ENCODE peak calls at places on chromosomes 12 and 14, in six cellular contexts. One of them, this sample, is unnamed.

GRCh38 chr12:121223283-121223946 is 13.5 kb downstream of the P2RX4 start:
- DNase-seq in right lobe of liver: no peak
- DNase-seq in AG10803: no peak
- DNase-seq in cardiac fibroblast: peak
- DNase-seq in lower lobe of right lung: no peak
- DNase-seq in astrocyte of the cerebellum: no peak
- DNase-seq in this sample: peak

GRCh38 chr12:58967551-58967950 is 47.2 kb upstream of the LRIG3 start:
- DNase-seq in right lobe of liver: no peak
- DNase-seq in AG10803: peak
- DNase-seq in cardiac fibroblast: peak
- DNase-seq in lower lobe of right lung: no peak
- DNase-seq in astrocyte of the cerebellum: no peak
- DNase-seq in this sample: no peak

GRCh38 chr14:64645220-64645891 is 58.9 kb upstream of the PLEKHG3 start:
- DNase-seq in right lobe of liver: no peak
- DNase-seq in AG10803: peak
- DNase-seq in cardiac fibroblast: peak
- DNase-seq in lower lobe of right lung: no peak
- DNase-seq in astrocyte of the cerebellum: peak
- DNase-seq in this sample: no peak

GRCh38 chr14:76908834-76909233 is 82.6 kb downstream of the LRRC74A start:
- DNase-seq in right lobe of liver: no peak
- DNase-seq in AG10803: no peak
- DNase-seq in cardiac fibroblast: no peak
- DNase-seq in lower lobe of right lung: peak
- DNase-seq in astrocyte of the cerebellum: no peak
- DNase-seq in this sample: peak

GRCh38 chr12:91098942-91099341 is 12.4 kb downstream of the LUM start:
- DNase-seq in right lobe of liver: no peak
- DNase-seq in AG10803: peak
- DNase-seq in cardiac fibroblast: peak
- DNase-seq in lower lobe of right lung: no peak
- DNase-seq in astrocyte of the cerebellum: peak
- DNase-seq in this sample: no peak

GRCh38 chr14:103273145-103273846 is 60.7 kb upstream of the EIF5 start:
- DNase-seq in right lobe of liver: no peak
- DNase-seq in AG10803: no peak
- DNase-seq in cardiac fibroblast: no peak
- DNase-seq in lower lobe of right lung: no peak
- DNase-seq in astrocyte of the cerebellum: no peak
- DNase-seq in this sample: peak

GRCh38 chr12:1013618-1014489 is 22.8 kb downstream of the ERC1 start:
- DNase-seq in right lobe of liver: no peak
- DNase-seq in AG10803: peak
- DNase-seq in cardiac fibroblast: peak
- DNase-seq in lower lobe of right lung: no peak
- DNase-seq in astrocyte of the cerebellum: peak
- DNase-seq in this sample: no peak

GRCh38 chr14:21868442-21869046 is 194.9 kb upstream of the OR4E1 start:
- DNase-seq in right lobe of liver: peak
- DNase-seq in AG10803: peak
- DNase-seq in cardiac fibroblast: peak
- DNase-seq in lower lobe of right lung: no peak
- DNase-seq in astrocyte of the cerebellum: peak
- DNase-seq in this sample: peak

DNA sequence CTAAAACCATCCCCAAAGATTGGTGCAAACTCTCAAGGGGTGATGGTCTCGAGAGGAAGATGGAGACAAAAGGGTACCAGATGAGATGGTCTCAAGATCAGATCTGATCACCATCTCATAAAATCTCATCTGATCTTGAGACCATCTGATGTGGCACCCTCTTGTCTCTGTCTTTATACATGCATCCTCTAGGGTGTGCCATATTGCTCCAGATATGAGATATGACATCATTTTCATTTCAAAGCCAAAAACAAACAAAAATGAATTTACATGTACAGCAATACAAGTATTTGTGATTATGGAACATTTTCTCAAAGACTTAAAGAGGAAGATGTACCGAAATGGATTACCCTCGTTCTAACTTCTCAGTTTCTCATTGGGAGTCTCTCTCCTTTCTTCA is 787.2 kb downstream of the GALC start:
- DNase-seq in right lobe of liver: no peak
- DNase-seq in AG10803: no peak
- DNase-seq in cardiac fibroblast: no peak
- DNase-seq in lower lobe of right lung: no peak
- DNase-seq in astrocyte of the cerebellum: no peak
- DNase-seq in this sample: no peak
- TF ChIP-seq CTCF in right lobe of liver: no peak
- TF ChIP-seq CTCF in AG10803: no peak
- TF ChIP-seq CTCF in cardiac fibroblast: no peak
- TF ChIP-seq CTCF in lower lobe of right lung: no peak
- TF ChIP-seq CTCF in astrocyte of the cerebellum: no peak
- TF ChIP-seq CTCF in this sample: no peak

GRCh38 chr12:113604666-113605065 is 133.0 kb upstream of the LHX5 start:
- DNase-seq in right lobe of liver: no peak
- DNase-seq in AG10803: no peak
- DNase-seq in cardiac fibroblast: no peak
- DNase-seq in lower lobe of right lung: no peak
- DNase-seq in astrocyte of the cerebellum: no peak
- DNase-seq in this sample: no peak

GRCh38 chr12:113601656-113602263 is 130.1 kb upstream of the LHX5 start:
- DNase-seq in right lobe of liver: no peak
- DNase-seq in AG10803: no peak
- DNase-seq in cardiac fibroblast: no peak
- DNase-seq in lower lobe of right lung: no peak
- DNase-seq in astrocyte of the cerebellum: no peak
- DNase-seq in this sample: no peak

GRCh38 chr12:113594967-113595366 is 123.3 kb upstream of the LHX5 start:
- DNase-seq in right lobe of liver: no peak
- DNase-seq in AG10803: no peak
- DNase-seq in cardiac fibroblast: no peak
- DNase-seq in lower lobe of right lung: no peak
- DNase-seq in astrocyte of the cerebellum: no peak
- DNase-seq in this sample: no peak

GRCh38 chr12:113598815-113599406 is 127.2 kb upstream of the LHX5 start:
- DNase-seq in right lobe of liver: no peak
- DNase-seq in AG10803: no peak
- DNase-seq in cardiac fibroblast: no peak
- DNase-seq in lower lobe of right lung: no peak
- DNase-seq in astrocyte of the cerebellum: no peak
- DNase-seq in this sample: no peak
- TF ChIP-seq CTCF in right lobe of liver: no peak
- TF ChIP-seq CTCF in AG10803: no peak
- TF ChIP-seq CTCF in cardiac fibroblast: no peak
- TF ChIP-seq CTCF in lower lobe of right lung: no peak
- TF ChIP-seq CTCF in astrocyte of the cerebellum: no peak
- TF ChIP-seq CTCF in this sample: no peak

GRCh38 chr12:109277899-109278762 is 31.0 kb downstream of the FOXN4 start:
- DNase-seq in right lobe of liver: no peak
- DNase-seq in AG10803: peak
- DNase-seq in cardiac fibroblast: peak
- DNase-seq in lower lobe of right lung: no peak
- DNase-seq in astrocyte of the cerebellum: no peak
- DNase-seq in this sample: no peak
- TF ChIP-seq CTCF in right lobe of liver: no peak
- TF ChIP-seq CTCF in AG10803: no peak
- TF ChIP-seq CTCF in cardiac fibroblast: no peak
- TF ChIP-seq CTCF in lower lobe of right lung: no peak
- TF ChIP-seq CTCF in astrocyte of the cerebellum: no peak
- TF ChIP-seq CTCF in this sample: no peak

DNA sequence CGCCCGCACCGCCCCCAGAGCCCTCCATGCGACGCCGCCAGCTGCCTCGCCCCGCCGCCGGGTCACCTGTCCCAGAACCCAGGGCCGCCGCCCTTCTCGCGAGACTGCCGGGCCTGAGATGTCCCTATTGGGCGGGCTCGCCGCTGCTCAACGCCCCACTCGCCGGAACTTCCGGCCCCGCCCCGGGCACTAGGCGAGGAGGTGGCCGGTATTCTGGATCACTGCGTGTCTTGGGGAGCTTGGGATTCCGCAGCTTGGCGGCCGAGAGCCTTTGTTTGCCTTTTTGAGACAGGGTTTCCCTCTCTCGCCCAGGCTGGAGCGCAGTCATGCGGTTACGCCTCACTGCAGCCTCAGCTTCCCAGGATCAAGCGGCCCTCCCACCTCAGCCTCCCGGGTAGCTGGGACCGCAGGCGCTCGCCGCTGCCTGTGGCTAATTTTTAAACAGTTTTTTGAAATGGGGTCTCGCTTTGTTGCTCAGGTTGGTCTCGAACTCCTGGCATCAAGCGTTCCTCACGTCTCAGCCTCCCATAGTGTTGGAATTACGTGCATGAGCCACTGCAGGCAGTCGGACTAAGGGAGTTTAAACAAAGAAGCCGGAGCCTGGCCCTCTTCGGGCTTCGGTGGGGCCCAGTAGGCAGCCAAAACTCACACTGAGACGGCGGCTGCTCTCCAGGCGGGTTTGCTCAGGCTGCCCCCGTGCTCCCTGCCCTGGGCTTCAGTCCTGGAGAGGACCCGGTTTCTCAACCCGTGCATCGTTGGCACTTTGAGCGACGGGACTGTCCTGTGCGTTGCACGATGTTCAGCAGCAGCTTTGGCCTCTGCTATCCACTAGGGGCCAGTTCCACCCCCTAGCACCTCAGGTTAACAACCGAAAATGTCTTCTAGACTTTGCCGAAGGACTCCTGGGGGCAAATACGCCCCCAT is at the start of gene SLC15A4:
- DNase-seq in right lobe of liver: peak
- DNase-seq in AG10803: peak
- DNase-seq in cardiac fibroblast: peak
- DNase-seq in lower lobe of right lung: peak
- DNase-seq in astrocyte of the cerebellum: peak
- DNase-seq in this sample: peak
- TF ChIP-seq CTCF in right lobe of liver: peak
- TF ChIP-seq CTCF in AG10803: peak
- TF ChIP-seq CTCF in cardiac fibroblast: peak
- TF ChIP-seq CTCF in lower lobe of right lung: peak
- TF ChIP-seq CTCF in astrocyte of the cerebellum: peak
- TF ChIP-seq CTCF in this sample: peak

GRCh38 chr12:123384994-123385376 is 1.1 kb downstream of the KMT5A start:
- DNase-seq in right lobe of liver: no peak
- DNase-seq in AG10803: peak
- DNase-seq in cardiac fibroblast: peak
- DNase-seq in lower lobe of right lung: no peak
- DNase-seq in astrocyte of the cerebellum: no peak
- DNase-seq in this sample: no peak
- TF ChIP-seq CTCF in right lobe of liver: no peak
- TF ChIP-seq CTCF in AG10803: peak
- TF ChIP-seq CTCF in cardiac fibroblast: no peak
- TF ChIP-seq CTCF in lower lobe of right lung: no peak
- TF ChIP-seq CTCF in astrocyte of the cerebellum: no peak
- TF ChIP-seq CTCF in this sample: no peak

DNA sequence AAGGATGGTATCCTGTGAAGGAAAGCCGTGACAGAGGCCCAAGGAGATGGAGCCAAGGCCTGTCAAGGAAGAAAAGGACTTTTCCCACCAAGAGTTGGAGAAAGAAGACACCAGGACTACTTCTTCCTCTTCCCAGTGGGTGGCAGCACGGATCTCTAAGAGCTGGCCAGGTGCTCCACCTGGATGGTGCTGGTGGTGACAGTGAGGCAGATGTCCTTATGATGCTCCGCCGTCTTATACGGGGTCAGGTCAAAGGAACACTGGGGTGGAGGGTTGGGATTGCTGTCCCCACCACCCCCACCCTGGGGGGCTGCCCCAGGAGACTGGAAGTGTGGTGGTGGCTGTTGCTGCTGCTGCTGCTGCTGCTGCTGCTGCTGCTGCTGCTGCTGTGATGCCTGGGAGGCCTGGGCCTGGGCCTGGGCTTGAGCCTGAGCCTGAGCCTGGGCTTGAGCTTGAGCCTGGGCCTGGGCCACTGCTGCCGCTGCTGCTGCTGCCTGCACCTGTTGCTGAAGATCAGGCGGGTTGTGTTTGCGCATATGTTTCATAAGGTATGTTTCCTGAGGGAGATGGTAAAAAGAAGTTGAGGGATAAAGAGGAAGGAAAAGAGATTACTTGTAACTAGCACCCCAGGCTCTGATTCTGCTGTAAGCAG is 4.8 kb upstream of the ING4 start:
- DNase-seq in right lobe of liver: no peak
- DNase-seq in AG10803: no peak
- DNase-seq in cardiac fibroblast: no peak
- DNase-seq in lower lobe of right lung: no peak
- DNase-seq in astrocyte of the cerebellum: no peak
- DNase-seq in this sample: no peak
- TF ChIP-seq CTCF in right lobe of liver: peak
- TF ChIP-seq CTCF in AG10803: no peak
- TF ChIP-seq CTCF in cardiac fibroblast: no peak
- TF ChIP-seq CTCF in lower lobe of right lung: no peak
- TF ChIP-seq CTCF in astrocyte of the cerebellum: peak
- TF ChIP-seq CTCF in this sample: peak

This sample was measured in GM13976.